ENCODE peak calls at places on chromosome X, in six cellular contexts. One of them, this sample, is unnamed.

GRCh38 chrX:153649915-153650782 is 3.1 kb downstream of the DUSP9 start:
- DNase-seq in sigmoid colon: peak
- DNase-seq in WTC11: no peak
- DNase-seq in epithelial cell of esophagus: no peak
- DNase-seq in GM12864: no peak
- DNase-seq in right lobe of liver: peak
- DNase-seq in this sample: no peak

GRCh38 chrX:47815901-47816845 is 20.5 kb upstream of the ZNF81 start:
- DNase-seq in sigmoid colon: no peak
- DNase-seq in WTC11: no peak
- DNase-seq in epithelial cell of esophagus: peak
- DNase-seq in GM12864: no peak
- DNase-seq in right lobe of liver: no peak
- DNase-seq in this sample: no peak

GRCh38 chrX:13717697-13718483 is 16.5 kb downstream of the TRAPPC2 start:
- DNase-seq in sigmoid colon: peak
- DNase-seq in WTC11: no peak
- DNase-seq in epithelial cell of esophagus: no peak
- DNase-seq in GM12864: no peak
- DNase-seq in right lobe of liver: no peak
- DNase-seq in this sample: peak

GRCh38 chrX:123731987-123732678 is 719 bp downstream of the THOC2 start:
- DNase-seq in sigmoid colon: no peak
- DNase-seq in WTC11: peak
- DNase-seq in epithelial cell of esophagus: peak
- DNase-seq in GM12864: no peak
- DNase-seq in right lobe of liver: peak
- DNase-seq in this sample: no peak

GRCh38 chrX:79530310-79531108 is 163.4 kb upstream of the ITM2A start:
- DNase-seq in sigmoid colon: no peak
- DNase-seq in WTC11: no peak
- DNase-seq in epithelial cell of esophagus: no peak
- DNase-seq in GM12864: no peak
- DNase-seq in right lobe of liver: no peak
- DNase-seq in this sample: no peak

GRCh38 chrX:100643943-100644587 is at the start of gene SRPX2:
- DNase-seq in sigmoid colon: peak
- DNase-seq in WTC11: no peak
- DNase-seq in epithelial cell of esophagus: peak
- DNase-seq in GM12864: no peak
- DNase-seq in right lobe of liver: no peak
- DNase-seq in this sample: peak

GRCh38 chrX:133561251-133561650 is 146.0 kb upstream of the GPC4 start:
- DNase-seq in sigmoid colon: no peak
- DNase-seq in WTC11: no peak
- DNase-seq in epithelial cell of esophagus: no peak
- DNase-seq in GM12864: no peak
- DNase-seq in right lobe of liver: no peak
- DNase-seq in this sample: no peak

GRCh38 chrX:140764401-140764919 is 54.9 kb downstream of the LINC00632 start:
- DNase-seq in sigmoid colon: peak
- DNase-seq in WTC11: peak
- DNase-seq in epithelial cell of esophagus: peak
- DNase-seq in GM12864: no peak
- DNase-seq in right lobe of liver: peak
- DNase-seq in this sample: no peak

GRCh38 chrX:137051978-137052640 is 18.3 kb upstream of the GPR101 start:
- DNase-seq in sigmoid colon: peak
- DNase-seq in WTC11: peak
- DNase-seq in epithelial cell of esophagus: peak
- DNase-seq in GM12864: peak
- DNase-seq in right lobe of liver: peak
- DNase-seq in this sample: peak

GRCh38 chrX:1592128-1592862 is 891 bp downstream of the AKAP17A start:
- DNase-seq in sigmoid colon: no peak
- DNase-seq in WTC11: peak
- DNase-seq in epithelial cell of esophagus: peak
- DNase-seq in GM12864: no peak
- DNase-seq in right lobe of liver: peak
- DNase-seq in this sample: no peak

GRCh38 chrX:111652719-111653118 is 28.3 kb upstream of the ALG13 start:
- DNase-seq in sigmoid colon: no peak
- DNase-seq in WTC11: no peak
- DNase-seq in epithelial cell of esophagus: peak
- DNase-seq in GM12864: no peak
- DNase-seq in right lobe of liver: no peak
- DNase-seq in this sample: no peak
- TF ChIP-seq CTCF in sigmoid colon: no peak
- TF ChIP-seq CTCF in WTC11: no peak
- TF ChIP-seq CTCF in epithelial cell of esophagus: peak
- TF ChIP-seq CTCF in GM12864: no peak
- TF ChIP-seq CTCF in right lobe of liver: no peak
- TF ChIP-seq CTCF in this sample: no peak

DNA sequence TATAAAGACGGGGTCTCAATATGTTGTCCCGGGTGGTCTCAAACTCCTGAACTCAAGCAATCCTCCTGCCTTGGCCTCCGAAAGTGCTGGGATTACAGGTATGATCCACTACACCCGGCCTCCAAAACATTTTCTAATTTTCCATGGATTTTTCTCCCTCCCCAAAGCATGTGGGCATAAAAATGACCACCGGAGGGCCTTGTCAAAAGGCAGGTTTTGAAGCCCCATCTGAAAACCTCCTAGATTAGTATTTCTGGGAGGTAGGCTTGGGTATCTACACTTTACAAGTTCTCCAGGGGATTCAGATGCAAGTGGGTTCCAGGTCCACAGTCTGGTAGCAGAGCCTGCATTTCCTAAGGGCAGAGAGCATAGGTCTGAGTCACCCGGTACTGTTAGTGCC is 1.4 kb upstream of the GPR173 start:
- DNase-seq in sigmoid colon: no peak
- DNase-seq in WTC11: no peak
- DNase-seq in epithelial cell of esophagus: no peak
- DNase-seq in GM12864: no peak
- DNase-seq in right lobe of liver: no peak
- DNase-seq in this sample: no peak
- TF ChIP-seq CTCF in sigmoid colon: no peak
- TF ChIP-seq CTCF in WTC11: no peak
- TF ChIP-seq CTCF in epithelial cell of esophagus: no peak
- TF ChIP-seq CTCF in GM12864: no peak
- TF ChIP-seq CTCF in right lobe of liver: no peak
- TF ChIP-seq CTCF in this sample: no peak

GRCh38 chrX:38175140-38175539 is 45.5 kb downstream of the SRPX start:
- DNase-seq in sigmoid colon: no peak
- DNase-seq in WTC11: peak
- DNase-seq in epithelial cell of esophagus: peak
- DNase-seq in GM12864: no peak
- DNase-seq in right lobe of liver: peak
- DNase-seq in this sample: no peak
- TF ChIP-seq CTCF in sigmoid colon: no peak
- TF ChIP-seq CTCF in WTC11: no peak
- TF ChIP-seq CTCF in epithelial cell of esophagus: peak
- TF ChIP-seq CTCF in GM12864: peak
- TF ChIP-seq CTCF in right lobe of liver: peak
- TF ChIP-seq CTCF in this sample: peak

DNA sequence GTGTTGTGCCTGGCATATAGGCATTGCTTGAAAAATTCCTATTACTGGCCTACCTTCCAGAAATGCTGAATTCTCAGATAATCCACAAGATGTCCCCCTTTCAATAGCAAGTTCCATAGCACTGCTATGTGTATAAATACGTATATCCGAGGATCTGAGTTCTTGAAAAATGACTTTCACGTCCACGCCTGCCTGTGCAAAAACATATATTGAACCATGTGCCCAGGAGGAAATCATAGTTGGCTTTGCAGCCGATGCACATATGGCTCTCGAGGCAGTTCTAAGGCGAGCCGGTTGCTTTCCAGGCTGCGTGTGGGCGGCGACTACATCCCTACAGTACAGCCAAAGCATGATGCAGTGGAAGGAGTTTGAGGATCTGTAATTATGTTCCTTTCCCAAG is 55.4 kb upstream of the ESX1 start:
- DNase-seq in sigmoid colon: no peak
- DNase-seq in WTC11: no peak
- DNase-seq in epithelial cell of esophagus: peak
- DNase-seq in GM12864: no peak
- DNase-seq in right lobe of liver: no peak
- DNase-seq in this sample: no peak
- TF ChIP-seq CTCF in sigmoid colon: no peak
- TF ChIP-seq CTCF in WTC11: no peak
- TF ChIP-seq CTCF in epithelial cell of esophagus: peak
- TF ChIP-seq CTCF in GM12864: no peak
- TF ChIP-seq CTCF in right lobe of liver: no peak
- TF ChIP-seq CTCF in this sample: no peak

DNA sequence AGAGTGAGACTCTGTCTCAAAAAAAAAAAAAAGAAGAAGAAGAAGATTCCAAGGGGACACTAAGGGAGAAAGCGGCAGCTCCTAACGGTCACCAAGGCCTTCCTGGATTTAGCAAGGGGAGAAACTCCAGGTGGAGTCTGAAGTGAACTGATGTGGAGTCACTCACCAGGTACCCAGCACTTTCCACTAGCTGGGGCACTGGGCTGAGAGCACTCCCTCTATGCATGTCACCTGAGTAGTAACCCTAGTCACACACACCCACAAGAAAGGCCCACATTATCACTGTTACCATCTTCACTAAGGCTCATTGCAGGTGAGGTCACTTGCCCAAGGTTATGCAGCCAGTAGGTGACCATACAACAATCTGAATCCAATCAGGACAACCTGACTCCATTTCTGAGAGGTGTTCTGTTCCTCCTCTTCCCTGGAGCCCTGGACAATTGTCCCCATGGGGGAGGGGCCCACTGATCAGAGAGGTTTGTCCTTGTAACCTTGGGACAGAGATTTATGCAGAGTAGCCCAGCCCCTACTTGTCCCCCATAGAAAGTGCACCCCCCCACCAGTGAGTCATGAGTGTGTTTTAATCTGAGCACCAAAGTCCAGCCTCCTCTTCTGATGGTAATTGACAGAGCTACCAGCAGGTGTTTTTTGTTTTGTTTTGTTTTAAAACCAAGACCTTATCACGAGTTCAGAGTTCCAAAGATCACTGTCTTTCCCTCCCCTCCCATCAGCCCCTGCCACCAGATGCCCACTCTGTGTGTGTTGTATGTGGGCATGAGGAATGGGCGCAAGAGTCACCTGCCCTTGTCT is 5.9 kb upstream of the SASH3 start:
- DNase-seq in sigmoid colon: no peak
- DNase-seq in WTC11: no peak
- DNase-seq in epithelial cell of esophagus: no peak
- DNase-seq in GM12864: no peak
- DNase-seq in right lobe of liver: no peak
- DNase-seq in this sample: no peak
- TF ChIP-seq CTCF in sigmoid colon: no peak
- TF ChIP-seq CTCF in WTC11: no peak
- TF ChIP-seq CTCF in epithelial cell of esophagus: no peak
- TF ChIP-seq CTCF in GM12864: peak
- TF ChIP-seq CTCF in right lobe of liver: peak
- TF ChIP-seq CTCF in this sample: no peak

This sample was measured in left ventricle myocardium inferior.